ENCODE peak calls at places on chromosomes 12 and 14, in seven cellular contexts. One of them, this sample, is unnamed.

GRCh38 chr12:43914923-43915468 is 79.1 kb downstream of the TMEM117 start:
- DNase-seq in left lung: no peak
- DNase-seq in prostate gland: no peak
- DNase-seq in NCI-H748 treated with DMSO at 0.1 percent for 48 hours: no peak
- DNase-seq in tibial artery: no peak
- DNase-seq in anterior cingulate cortex: no peak
- DNase-seq in NCI-H1092: no peak
- DNase-seq in this sample: no peak

GRCh38 chr14:100067971-100068959 is 3.0 kb downstream of the EVL start:
- DNase-seq in left lung: peak
- DNase-seq in prostate gland: no peak
- DNase-seq in NCI-H748 treated with DMSO at 0.1 percent for 48 hours: no peak
- DNase-seq in tibial artery: no peak
- DNase-seq in anterior cingulate cortex: no peak
- DNase-seq in NCI-H1092: no peak
- DNase-seq in this sample: no peak

GRCh38 chr12:106197906-106198623 is 49.8 kb downstream of the CKAP4 start:
- DNase-seq in left lung: no peak
- DNase-seq in prostate gland: no peak
- DNase-seq in NCI-H748 treated with DMSO at 0.1 percent for 48 hours: no peak
- DNase-seq in tibial artery: no peak
- DNase-seq in anterior cingulate cortex: no peak
- DNase-seq in NCI-H1092: no peak
- DNase-seq in this sample: no peak

GRCh38 chr14:92122761-92123160 is 992 bp downstream of the CPSF2 start:
- DNase-seq in left lung: no peak
- DNase-seq in prostate gland: no peak
- DNase-seq in NCI-H748 treated with DMSO at 0.1 percent for 48 hours: no peak
- DNase-seq in tibial artery: no peak
- DNase-seq in anterior cingulate cortex: no peak
- DNase-seq in NCI-H1092: no peak
- DNase-seq in this sample: no peak

GRCh38 chr12:67741234-67741633 is 92.7 kb downstream of the DYRK2 start:
- DNase-seq in left lung: no peak
- DNase-seq in prostate gland: no peak
- DNase-seq in NCI-H748 treated with DMSO at 0.1 percent for 48 hours: no peak
- DNase-seq in tibial artery: no peak
- DNase-seq in anterior cingulate cortex: no peak
- DNase-seq in NCI-H1092: no peak
- DNase-seq in this sample: no peak

GRCh38 chr14:32352631-32353030 is 23.5 kb downstream of the AKAP6 start:
- DNase-seq in left lung: no peak
- DNase-seq in prostate gland: no peak
- DNase-seq in NCI-H748 treated with DMSO at 0.1 percent for 48 hours: no peak
- DNase-seq in tibial artery: no peak
- DNase-seq in anterior cingulate cortex: no peak
- DNase-seq in NCI-H1092: no peak
- DNase-seq in this sample: no peak

GRCh38 chr12:30067156-30067555 is 283.4 kb upstream of the TMTC1 start:
- DNase-seq in left lung: no peak
- DNase-seq in prostate gland: no peak
- DNase-seq in NCI-H748 treated with DMSO at 0.1 percent for 48 hours: no peak
- DNase-seq in tibial artery: no peak
- DNase-seq in anterior cingulate cortex: no peak
- DNase-seq in NCI-H1092: no peak
- DNase-seq in this sample: no peak

GRCh38 chr14:53609009-53609408 is 347.6 kb downstream of the BMP4 start:
- DNase-seq in left lung: no peak
- DNase-seq in prostate gland: no peak
- DNase-seq in NCI-H748 treated with DMSO at 0.1 percent for 48 hours: no peak
- DNase-seq in tibial artery: no peak
- DNase-seq in anterior cingulate cortex: no peak
- DNase-seq in NCI-H1092: no peak
- DNase-seq in this sample: no peak

GRCh38 chr12:101924647-101925046 is 47.3 kb downstream of the DRAM1 start:
- DNase-seq in left lung: no peak
- DNase-seq in prostate gland: no peak
- DNase-seq in NCI-H748 treated with DMSO at 0.1 percent for 48 hours: no peak
- DNase-seq in tibial artery: no peak
- DNase-seq in anterior cingulate cortex: no peak
- DNase-seq in NCI-H1092: no peak
- DNase-seq in this sample: no peak

GRCh38 chr14:54312166-54312801 is 84.5 kb upstream of the CDKN3 start:
- DNase-seq in left lung: no peak
- DNase-seq in prostate gland: peak
- DNase-seq in NCI-H748 treated with DMSO at 0.1 percent for 48 hours: no peak
- DNase-seq in tibial artery: no peak
- DNase-seq in anterior cingulate cortex: no peak
- DNase-seq in NCI-H1092: no peak
- DNase-seq in this sample: no peak

GRCh38 chr12:7497661-7498060 is 5.9 kb downstream of the CD163 start:
- DNase-seq in left lung: no peak
- DNase-seq in prostate gland: no peak
- DNase-seq in NCI-H748 treated with DMSO at 0.1 percent for 48 hours: no peak
- DNase-seq in tibial artery: no peak
- DNase-seq in anterior cingulate cortex: no peak
- DNase-seq in NCI-H1092: no peak
- DNase-seq in this sample: no peak

GRCh38 chr14:21069388-21070082 is 569 bp upstream of the ARHGEF40 start:
- DNase-seq in left lung: no peak
- DNase-seq in prostate gland: no peak
- DNase-seq in NCI-H748 treated with DMSO at 0.1 percent for 48 hours: peak
- DNase-seq in tibial artery: no peak
- DNase-seq in anterior cingulate cortex: peak
- DNase-seq in NCI-H1092: peak
- DNase-seq in this sample: peak

GRCh38 chr14:49240383-49240782 is 345.8 kb downstream of the RPS29 start:
- DNase-seq in left lung: no peak
- DNase-seq in prostate gland: no peak
- DNase-seq in NCI-H748 treated with DMSO at 0.1 percent for 48 hours: no peak
- DNase-seq in tibial artery: no peak
- DNase-seq in anterior cingulate cortex: no peak
- DNase-seq in NCI-H1092: no peak
- DNase-seq in this sample: no peak

GRCh38 chr14:57293851-57294837 is 25.4 kb downstream of the AP5M1 start:
- DNase-seq in left lung: no peak
- DNase-seq in prostate gland: no peak
- DNase-seq in NCI-H748 treated with DMSO at 0.1 percent for 48 hours: no peak
- DNase-seq in tibial artery: no peak
- DNase-seq in anterior cingulate cortex: no peak
- DNase-seq in NCI-H1092: no peak
- DNase-seq in this sample: no peak

GRCh38 chr12:79309039-79309438 is 381.7 kb downstream of the PAWR start:
- DNase-seq in left lung: no peak
- DNase-seq in prostate gland: no peak
- DNase-seq in NCI-H748 treated with DMSO at 0.1 percent for 48 hours: no peak
- DNase-seq in tibial artery: no peak
- DNase-seq in anterior cingulate cortex: no peak
- DNase-seq in NCI-H1092: no peak
- DNase-seq in this sample: no peak

GRCh38 chr14:105204206-105204930 is 23.3 kb upstream of the NUDT14 start:
- DNase-seq in left lung: peak
- DNase-seq in prostate gland: no peak
- DNase-seq in NCI-H748 treated with DMSO at 0.1 percent for 48 hours: no peak
- DNase-seq in tibial artery: no peak
- DNase-seq in anterior cingulate cortex: peak
- DNase-seq in NCI-H1092: no peak
- DNase-seq in this sample: no peak

GRCh38 chr12:124381454-124382207 is 86.7 kb downstream of the RFLNA start:
- DNase-seq in left lung: peak
- DNase-seq in prostate gland: peak
- DNase-seq in NCI-H748 treated with DMSO at 0.1 percent for 48 hours: no peak
- DNase-seq in tibial artery: peak
- DNase-seq in anterior cingulate cortex: peak
- DNase-seq in NCI-H1092: no peak
- DNase-seq in this sample: peak

GRCh38 chr12:120261951-120262851 is 3.3 kb downstream of the PXN start:
- DNase-seq in left lung: no peak
- DNase-seq in prostate gland: peak
- DNase-seq in NCI-H748 treated with DMSO at 0.1 percent for 48 hours: no peak
- DNase-seq in tibial artery: no peak
- DNase-seq in anterior cingulate cortex: no peak
- DNase-seq in NCI-H1092: no peak
- DNase-seq in this sample: no peak

GRCh38 chr14:88323086-88323519 is at the start of gene KCNK10:
- DNase-seq in left lung: no peak
- DNase-seq in prostate gland: no peak
- DNase-seq in NCI-H748 treated with DMSO at 0.1 percent for 48 hours: peak
- DNase-seq in tibial artery: no peak
- DNase-seq in anterior cingulate cortex: peak
- DNase-seq in NCI-H1092: no peak
- DNase-seq in this sample: no peak

GRCh38 chr12:98373019-98373554 is 142.3 kb upstream of the TMPO start:
- DNase-seq in left lung: no peak
- DNase-seq in prostate gland: no peak
- DNase-seq in NCI-H748 treated with DMSO at 0.1 percent for 48 hours: peak
- DNase-seq in tibial artery: no peak
- DNase-seq in anterior cingulate cortex: no peak
- DNase-seq in NCI-H1092: peak
- DNase-seq in this sample: no peak

GRCh38 chr14:39015360-39015961 is 87.6 kb downstream of the SEC23A start:
- DNase-seq in left lung: no peak
- DNase-seq in prostate gland: no peak
- DNase-seq in NCI-H748 treated with DMSO at 0.1 percent for 48 hours: peak
- DNase-seq in tibial artery: no peak
- DNase-seq in anterior cingulate cortex: no peak
- DNase-seq in NCI-H1092: peak
- DNase-seq in this sample: no peak

GRCh38 chr14:90755661-90756304 is 60.4 kb downstream of the TTC7B start:
- DNase-seq in left lung: no peak
- DNase-seq in prostate gland: peak
- DNase-seq in NCI-H748 treated with DMSO at 0.1 percent for 48 hours: no peak
- DNase-seq in tibial artery: no peak
- DNase-seq in anterior cingulate cortex: no peak
- DNase-seq in NCI-H1092: no peak
- DNase-seq in this sample: no peak

GRCh38 chr14:71396050-71396677 is 488.9 kb downstream of the PCNX1 start:
- DNase-seq in left lung: no peak
- DNase-seq in prostate gland: no peak
- DNase-seq in NCI-H748 treated with DMSO at 0.1 percent for 48 hours: no peak
- DNase-seq in tibial artery: no peak
- DNase-seq in anterior cingulate cortex: no peak
- DNase-seq in NCI-H1092: no peak
- DNase-seq in this sample: no peak

GRCh38 chr14:23793532-23793931 is 157.4 kb downstream of the DHRS2 start:
- DNase-seq in left lung: no peak
- DNase-seq in prostate gland: no peak
- DNase-seq in NCI-H748 treated with DMSO at 0.1 percent for 48 hours: no peak
- DNase-seq in tibial artery: no peak
- DNase-seq in anterior cingulate cortex: no peak
- DNase-seq in NCI-H1092: no peak
- DNase-seq in this sample: no peak

GRCh38 chr14:64654072-64654899 is 49.9 kb upstream of the PLEKHG3 start:
- DNase-seq in left lung: no peak
- DNase-seq in prostate gland: no peak
- DNase-seq in NCI-H748 treated with DMSO at 0.1 percent for 48 hours: peak
- DNase-seq in tibial artery: no peak
- DNase-seq in anterior cingulate cortex: no peak
- DNase-seq in NCI-H1092: no peak
- DNase-seq in this sample: no peak

GRCh38 chr12:107105410-107105703 is 12.0 kb upstream of the CRY1 start:
- DNase-seq in left lung: no peak
- DNase-seq in prostate gland: no peak
- DNase-seq in NCI-H748 treated with DMSO at 0.1 percent for 48 hours: no peak
- DNase-seq in tibial artery: no peak
- DNase-seq in anterior cingulate cortex: no peak
- DNase-seq in NCI-H1092: no peak
- DNase-seq in this sample: no peak

GRCh38 chr12:117018276-117018675 is 80.9 kb downstream of the TESC start:
- DNase-seq in left lung: no peak
- DNase-seq in prostate gland: no peak
- DNase-seq in NCI-H748 treated with DMSO at 0.1 percent for 48 hours: no peak
- DNase-seq in tibial artery: no peak
- DNase-seq in anterior cingulate cortex: no peak
- DNase-seq in NCI-H1092: no peak
- DNase-seq in this sample: no peak

GRCh38 chr14:65211341-65211987 is 109.1 kb upstream of the MAX start:
- DNase-seq in left lung: no peak
- DNase-seq in prostate gland: no peak
- DNase-seq in NCI-H748 treated with DMSO at 0.1 percent for 48 hours: no peak
- DNase-seq in tibial artery: no peak
- DNase-seq in anterior cingulate cortex: no peak
- DNase-seq in NCI-H1092: no peak
- DNase-seq in this sample: no peak

GRCh38 chr12:51218607-51219161 is 822 bp upstream of the POU6F1 start:
- DNase-seq in left lung: no peak
- DNase-seq in prostate gland: peak
- DNase-seq in NCI-H748 treated with DMSO at 0.1 percent for 48 hours: no peak
- DNase-seq in tibial artery: peak
- DNase-seq in anterior cingulate cortex: no peak
- DNase-seq in NCI-H1092: no peak
- DNase-seq in this sample: peak

GRCh38 chr12:47312794-47313426 is 233.2 kb upstream of the AMIGO2 start:
- DNase-seq in left lung: no peak
- DNase-seq in prostate gland: no peak
- DNase-seq in NCI-H748 treated with DMSO at 0.1 percent for 48 hours: no peak
- DNase-seq in tibial artery: no peak
- DNase-seq in anterior cingulate cortex: no peak
- DNase-seq in NCI-H1092: no peak
- DNase-seq in this sample: no peak

GRCh38 chr14:73553845-73554244 is 4.9 kb downstream of the HEATR4 start:
- DNase-seq in left lung: no peak
- DNase-seq in prostate gland: no peak
- DNase-seq in NCI-H748 treated with DMSO at 0.1 percent for 48 hours: no peak
- DNase-seq in tibial artery: no peak
- DNase-seq in anterior cingulate cortex: no peak
- DNase-seq in NCI-H1092: no peak
- DNase-seq in this sample: no peak

GRCh38 chr12:118960865-118961264 is 20.5 kb upstream of the SRRM4 start:
- DNase-seq in left lung: no peak
- DNase-seq in prostate gland: no peak
- DNase-seq in NCI-H748 treated with DMSO at 0.1 percent for 48 hours: no peak
- DNase-seq in tibial artery: no peak
- DNase-seq in anterior cingulate cortex: no peak
- DNase-seq in NCI-H1092: no peak
- DNase-seq in this sample: no peak

GRCh38 chr12:116609715-116610114 is 50.5 kb downstream of the MAP1LC3B2 start:
- DNase-seq in left lung: no peak
- DNase-seq in prostate gland: no peak
- DNase-seq in NCI-H748 treated with DMSO at 0.1 percent for 48 hours: no peak
- DNase-seq in tibial artery: no peak
- DNase-seq in anterior cingulate cortex: no peak
- DNase-seq in NCI-H1092: no peak
- DNase-seq in this sample: no peak

GRCh38 chr12:25364529-25365339 is 114.0 kb upstream of the KRAS start:
- DNase-seq in left lung: no peak
- DNase-seq in prostate gland: no peak
- DNase-seq in NCI-H748 treated with DMSO at 0.1 percent for 48 hours: no peak
- DNase-seq in tibial artery: no peak
- DNase-seq in anterior cingulate cortex: no peak
- DNase-seq in NCI-H1092: no peak
- DNase-seq in this sample: no peak

GRCh38 chr14:31898835-31899528 is 178.1 kb upstream of the ARHGAP5 start:
- DNase-seq in left lung: no peak
- DNase-seq in prostate gland: no peak
- DNase-seq in NCI-H748 treated with DMSO at 0.1 percent for 48 hours: no peak
- DNase-seq in tibial artery: no peak
- DNase-seq in anterior cingulate cortex: no peak
- DNase-seq in NCI-H1092: no peak
- DNase-seq in this sample: no peak

GRCh38 chr12:15787801-15788200 is 1.4 kb downstream of the EPS8 start:
- DNase-seq in left lung: no peak
- DNase-seq in prostate gland: no peak
- DNase-seq in NCI-H748 treated with DMSO at 0.1 percent for 48 hours: no peak
- DNase-seq in tibial artery: no peak
- DNase-seq in anterior cingulate cortex: no peak
- DNase-seq in NCI-H1092: no peak
- DNase-seq in this sample: no peak

GRCh38 chr12:12072064-12072760 is 1.5 kb downstream of the BCL2L14 start:
- DNase-seq in left lung: peak
- DNase-seq in prostate gland: peak
- DNase-seq in NCI-H748 treated with DMSO at 0.1 percent for 48 hours: no peak
- DNase-seq in tibial artery: no peak
- DNase-seq in anterior cingulate cortex: no peak
- DNase-seq in NCI-H1092: no peak
- DNase-seq in this sample: no peak

GRCh38 chr12:78035913-78036658 is 205.4 kb downstream of the NAV3 start:
- DNase-seq in left lung: peak
- DNase-seq in prostate gland: no peak
- DNase-seq in NCI-H748 treated with DMSO at 0.1 percent for 48 hours: peak
- DNase-seq in tibial artery: no peak
- DNase-seq in anterior cingulate cortex: peak
- DNase-seq in NCI-H1092: no peak
- DNase-seq in this sample: peak

This sample was measured in uterus.